ENCODE peak calls at places on chromosome 1, in nine cellular contexts. R is NCI-H748 treated with DMSO at 0.1 percent for 48 hours, O is HuH-7, E is PC-9, D is bronchial epithelial cell, I is osteocyte, G is HT-29, H is cardiac fibroblast, M is heart right ventricle. U is an unnamed sample.

GRCh38 chr1:222995230-222995580 is 147.8 kb downstream of the TLR5 start:
- DNase-seq in M (no peak), G (no peak), I (no peak), E (peak), O (no peak), R (no peak), H (peak), D (peak), U (no peak)

GRCh38 chr1:59427155-59427554 is 130.3 kb downstream of the FGGY start:
- DNase-seq in M (peak), R (no peak), E (peak), I (no peak), H (peak), O (no peak), D (peak), G (peak), U (no peak)

GRCh38 chr1:100713636-100714035 is 5.9 kb upstream of the VCAM1 start:
- DNase-seq in D (peak), H (peak), R (no peak), E (peak), O (no peak), I (no peak), M (no peak), G (peak), U (no peak)

GRCh38 chr1:95084317-95085176 is 11.8 kb upstream of the ALG14 start:
- DNase-seq in I (no peak), O (no peak), E (peak), D (peak), G (peak), R (no peak), M (no peak), H (peak), U (no peak)

GRCh38 chr1:193348126-193349045 is 162.0 kb upstream of the B3GALT2 start:
- DNase-seq in H (no peak), D (peak), G (no peak), I (no peak), O (no peak), M (no peak), R (no peak), E (no peak), U (no peak)

GRCh38 chr1:59302297-59302696 is 5.4 kb downstream of the FGGY start:
- DNase-seq in M (no peak), H (no peak), E (no peak), D (no peak), O (no peak), G (no peak), R (no peak), I (no peak), U (no peak)

GRCh38 chr1:54516249-54516920 is 31.6 kb upstream of the ACOT11 start:
- DNase-seq in R (no peak), I (no peak), D (peak), G (no peak), O (no peak), E (no peak), M (no peak), H (no peak), U (no peak)

GRCh38 chr1:89198500-89199072 is at the start of gene GBP4:
- DNase-seq in H (peak), G (peak), M (peak), O (no peak), E (no peak), I (no peak), R (no peak), D (peak), U (peak)

GRCh38 chr1:243731974-243732373 is 118.1 kb downstream of the AKT3 start:
- DNase-seq in D (no peak), E (no peak), I (no peak), R (no peak), G (no peak), H (no peak), M (no peak), O (no peak), U (no peak)

GRCh38 chr1:66395202-66396061 is 138.5 kb upstream of the SGIP1 start:
- DNase-seq in E (no peak), D (no peak), G (no peak), M (no peak), R (no peak), H (peak), O (no peak), I (no peak), U (no peak)

GRCh38 chr1:211371406-211372105 is 44.9 kb downstream of the TRAF5 start:
- DNase-seq in E (no peak), O (no peak), G (no peak), R (no peak), M (no peak), H (peak), D (peak), I (no peak), U (no peak)

GRCh38 chr1:27348861-27349783 is 7.3 kb downstream of the SYTL1 start:
- DNase-seq in D (peak), I (no peak), G (peak), H (no peak), E (peak), M (no peak), R (peak), O (peak), U (no peak)

GRCh38 chr1:195766709-195767108 is 841.5 kb downstream of the KCNT2 start:
- DNase-seq in H (peak), E (no peak), I (no peak), D (peak), G (no peak), M (no peak), R (no peak), O (no peak), U (no peak)

GRCh38 chr1:26391450-26391849 is 18.9 kb upstream of the ZNF683 start:
- DNase-seq in M (no peak), R (no peak), O (peak), D (peak), H (peak), G (peak), E (peak), I (no peak), U (no peak)

GRCh38 chr1:242736569-242736968 is 212.1 kb upstream of the PLD5 start:
- DNase-seq in M (no peak), E (no peak), H (no peak), R (no peak), O (no peak), G (no peak), D (no peak), I (no peak), U (no peak)

GRCh38 chr1:159826436-159827101 is at the start of gene SLAMF8:
- DNase-seq in H (peak), O (no peak), R (no peak), I (no peak), M (peak), G (no peak), D (no peak), E (no peak), U (no peak)

GRCh38 chr1:196464545-196464944 is 143.7 kb downstream of the KCNT2 start:
- DNase-seq in G (no peak), I (no peak), R (no peak), E (no peak), M (no peak), O (no peak), D (no peak), H (no peak), U (no peak)

GRCh38 chr1:156165083-156165482 is 11.7 kb downstream of the SEMA4A start:
- DNase-seq in O (no peak), H (peak), E (no peak), R (no peak), D (no peak), M (no peak), I (no peak), G (no peak), U (no peak)

GRCh38 chr1:3238705-3239278 is 169.8 kb downstream of the PRDM16 start:
- DNase-seq in M (no peak), O (no peak), R (no peak), D (no peak), H (no peak), I (no peak), E (no peak), G (no peak), U (no peak)

U was measured in activated B cell treated with CpG ODN at 0.5 μM for 24 hours.